ENCODE peak calls at places on chromosomes 5 and 9, in seven cellular contexts. J is activated naive CD4-positive, alpha-beta T cell; N is NCI-H460; L is HT1080; H is GM13976; M is activated CD4-positive, CD25-positive, alpha-beta regulatory T cell; A is HCT116. V is an unnamed sample.

GRCh38 chr5:37739817-37740261 is 100.0 kb downstream of the GDNF start:
- DNase-seq in J (no peak), L (no peak), N (no peak), A (no peak), H (no peak), M (no peak), V (peak)

GRCh38 chr9:33426843-33427293 is 20.5 kb downstream of the AQP3 start:
- DNase-seq in H (no peak), M (no peak), J (no peak), N (no peak), L (no peak), A (no peak), V (no peak)

GRCh38 chr5:54007822-54008777 is 302.3 kb downstream of the ARL15 start:
- DNase-seq in N (no peak), H (no peak), J (no peak), L (peak), A (no peak), M (no peak), V (peak)

GRCh38 chr5:90689064-90689463 is 130.5 kb downstream of the ADGRV1 start:
- DNase-seq in J (no peak), H (no peak), M (no peak), L (no peak), N (no peak), A (no peak), V (no peak)

GRCh38 chr9:98517710-98518109 is 191.0 kb downstream of the GABBR2 start:
- DNase-seq in A (no peak), M (no peak), J (no peak), H (no peak), L (no peak), N (no peak), V (no peak)

GRCh38 chr5:151139015-151139414 is 18.6 kb downstream of the ANXA6 start:
- DNase-seq in A (no peak), L (no peak), J (no peak), N (no peak), M (no peak), H (no peak), V (no peak)

GRCh38 chr5:36904677-36905076 is 28.1 kb downstream of the NIPBL start:
- DNase-seq in M (no peak), A (no peak), J (no peak), N (no peak), L (no peak), H (no peak), V (no peak)

GRCh38 chr5:106545325-106545724 is 1125.4 kb downstream of the EFNA5 start:
- DNase-seq in J (no peak), A (no peak), L (peak), M (no peak), N (no peak), H (no peak), V (no peak)

GRCh38 chr5:77400645-77401044 is 91.5 kb downstream of the WDR41 start:
- DNase-seq in L (no peak), J (no peak), H (no peak), N (no peak), A (no peak), M (no peak), V (no peak)

GRCh38 chr5:116573279-116573616 is 1.4 kb downstream of the SEMA6A start:
- DNase-seq in A (no peak), M (no peak), J (no peak), N (no peak), H (peak), L (no peak), V (peak)

V was measured in hepatic stellate cell.